ENCODE peak calls at places on chromosomes 6 and 20, in seven cellular contexts. E, A, P, K, H, W and G are unnamed samples.

GRCh38 chr6:44787254-44787844 is 399.8 kb downstream of the CDC5L start:
- DNase-seq in P (no peak), A (no peak), K (no peak), E (no peak), W (no peak), H (no peak), G (no peak)

GRCh38 chr6:41257369-41258195 is 28.9 kb downstream of the TREM1 start:
- DNase-seq in H (peak), E (no peak), A (no peak), K (peak), P (peak), W (no peak), G (peak)

GRCh38 chr6:46684771-46685170 is 2.9 kb upstream of the TDRD6 start:
- DNase-seq in H (peak), K (no peak), E (no peak), A (no peak), W (no peak), P (peak), G (no peak)

GRCh38 chr6:128239898-128240509 is 280.4 kb downstream of the PTPRK start:
- DNase-seq in P (no peak), A (no peak), H (no peak), W (no peak), K (no peak), E (no peak), G (no peak)

GRCh38 chr6:142421285-142422202 is 119.7 kb downstream of the ADGRG6 start:
- DNase-seq in P (peak), E (no peak), H (peak), K (no peak), W (no peak), A (no peak), G (no peak)

GRCh38 chr6:116572162-116572561 is 858 bp downstream of the RWDD1 start:
- DNase-seq in W (no peak), E (peak), A (no peak), P (peak), H (peak), K (peak), G (no peak)

GRCh38 chr20:47133809-47134456 is 222.6 kb downstream of the ZMYND8 start:
- DNase-seq in K (no peak), W (no peak), A (peak), E (no peak), H (peak), P (peak), G (peak)

GRCh38 chr6:88380083-88380482 is 213.9 kb upstream of the CNR1 start:
- DNase-seq in P (peak), A (peak), W (no peak), K (peak), E (no peak), H (peak), G (peak)

GRCh38 chr6:45327956-45328522 is at the start of gene RUNX2:
- DNase-seq in K (no peak), P (peak), H (peak), A (no peak), E (peak), W (peak), G (no peak)

GRCh38 chr6:170089937-170090335 is 200.9 kb downstream of the DLL1 start:
- DNase-seq in A (no peak), H (no peak), P (no peak), E (no peak), W (no peak), K (peak), G (no peak)

GRCh38 chr6:33860706-33861474 is 57.1 kb upstream of the MLN start:
- DNase-seq in H (no peak), W (no peak), P (no peak), E (peak), A (no peak), K (no peak), G (no peak)

GRCh38 chr20:64131406-64131805 is 24.0 kb upstream of the NPBWR2 start:
- DNase-seq in E (no peak), P (peak), W (no peak), K (peak), H (no peak), A (peak), G (peak)

GRCh38 chr20:36571564-36572504 is 1.6 kb upstream of the TGIF2 start:
- DNase-seq in E (no peak), K (no peak), H (no peak), P (no peak), W (peak), A (no peak), G (no peak)

GRCh38 chr20:36573103-36573797 is at the start of gene TGIF2:
- DNase-seq in W (peak), K (peak), H (peak), E (peak), A (peak), P (peak), G (peak)

GRCh38 chr20:36572701-36573102 is 695 bp upstream of the TGIF2 start:
- DNase-seq in E (no peak), K (peak), H (peak), A (peak), W (peak), P (peak), G (peak)

GRCh38 chr20:36573798-36574277 is 441 bp downstream of the TGIF2 start:
- DNase-seq in W (no peak), E (peak), A (no peak), K (peak), H (no peak), P (peak), G (peak)

GRCh38 chr20:36569847-36570429 is 3.5 kb upstream of the TGIF2 start:
- DNase-seq in W (peak), H (no peak), E (no peak), K (no peak), P (peak), A (no peak), G (no peak)
- TF ChIP-seq CTCF in W (no peak), H (no peak), E (no peak), K (no peak), P (no peak), A (no peak), G (no peak)

DNA sequence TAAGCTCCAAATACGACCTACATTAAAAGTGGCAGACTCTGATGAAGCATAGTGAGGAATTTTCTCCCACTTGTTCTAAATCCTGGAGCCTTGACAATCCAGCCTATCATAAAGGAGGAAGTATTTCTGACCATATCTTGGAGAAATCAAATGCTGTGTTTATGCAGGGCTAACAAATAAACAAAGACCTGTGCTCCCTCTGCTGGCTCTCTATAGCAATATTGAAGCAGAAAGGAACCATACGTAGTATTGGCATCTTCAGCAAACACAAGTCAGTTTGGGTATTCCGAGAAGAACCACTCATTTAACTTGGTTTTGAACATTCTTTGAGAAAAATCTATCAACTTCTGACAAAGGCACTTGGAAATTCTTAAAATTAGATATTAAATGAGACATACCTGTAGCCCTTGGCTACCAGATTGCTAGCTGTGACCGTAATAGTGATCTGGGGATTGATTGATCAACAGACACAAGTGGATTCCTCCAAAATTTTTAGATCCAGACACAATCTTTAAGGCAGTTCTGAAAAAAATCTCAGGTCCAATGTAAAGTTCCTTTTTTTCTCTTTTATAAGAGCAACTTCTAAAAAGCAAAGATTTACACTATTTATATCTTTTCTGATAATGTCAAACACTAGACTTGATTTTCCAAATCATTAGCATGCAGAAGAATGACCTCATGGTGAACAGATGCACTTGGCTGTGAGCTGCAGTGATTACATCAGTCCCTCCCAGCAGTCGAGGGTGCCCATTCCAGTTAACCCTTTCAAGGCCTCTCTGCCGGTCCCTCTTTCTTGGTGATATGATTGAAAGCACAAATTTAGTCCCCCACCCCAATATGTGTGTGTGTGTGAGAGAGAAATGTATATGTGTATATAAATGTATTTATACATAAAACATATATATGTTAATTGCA is 40.2 kb downstream of the INSM1 start:
- DNase-seq in W (no peak), E (no peak), A (peak), K (no peak), P (no peak), H (peak), G (no peak)
- TF ChIP-seq CTCF in W (peak), E (peak), A (peak), K (no peak), P (peak), H (peak), G (no peak)

DNA sequence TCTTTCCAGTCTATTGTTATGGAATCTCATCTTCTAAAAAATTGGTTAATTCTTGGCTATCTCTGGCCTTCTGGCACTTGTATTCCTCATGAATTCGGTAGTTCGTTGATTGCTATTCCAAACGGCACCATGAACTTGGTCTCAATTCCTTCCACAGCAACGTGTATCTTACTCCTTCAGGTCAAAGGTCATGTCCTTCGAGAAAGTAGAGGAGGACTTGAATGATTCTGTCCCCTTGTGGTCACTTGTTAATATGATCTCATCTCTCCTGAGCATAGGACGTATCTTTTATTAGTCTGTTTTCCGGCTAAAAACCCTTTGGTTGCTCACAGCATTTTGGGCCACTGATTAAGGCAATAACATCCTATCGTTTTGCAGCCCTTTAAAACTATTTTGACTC is 9.4 kb downstream of the TLDC2 start:
- DNase-seq in H (peak), E (no peak), K (no peak), P (no peak), W (no peak), A (peak), G (no peak)
- TF ChIP-seq CTCF in H (peak), E (no peak), K (no peak), P (peak), W (no peak), A (peak), G (peak)

GRCh38 chr20:49339123-49339522 is 61.3 kb upstream of the ZNFX1 start:
- DNase-seq in W (no peak), K (no peak), E (no peak), A (no peak), H (no peak), P (no peak), G (no peak)

GRCh38 chr20:49337357-49337756 is 59.5 kb upstream of the ZNFX1 start:
- DNase-seq in P (no peak), W (no peak), K (no peak), A (no peak), H (no peak), E (no peak), G (no peak)

GRCh38 chr20:49336786-49337185 is 58.9 kb upstream of the ZNFX1 start:
- DNase-seq in H (no peak), W (no peak), E (no peak), P (no peak), K (no peak), A (no peak), G (no peak)

GRCh38 chr20:49340161-49340966 is 62.5 kb upstream of the ZNFX1 start:
- DNase-seq in W (no peak), A (no peak), E (no peak), H (no peak), P (no peak), K (no peak), G (no peak)

GRCh38 chr20:49338061-49338460 is 60.2 kb upstream of the ZNFX1 start:
- DNase-seq in E (no peak), A (no peak), K (no peak), P (no peak), W (no peak), H (no peak), G (no peak)
- TF ChIP-seq CTCF in E (no peak), A (no peak), K (no peak), P (no peak), W (no peak), H (no peak), G (no peak)

GRCh38 chr6:73129653-73130443 is 95.4 kb downstream of the KHDC1L start:
- DNase-seq in E (peak), A (peak), P (peak), H (peak), W (peak), K (peak), G (peak)

GRCh38 chr6:73131706-73132105 is 93.6 kb downstream of the KHDC1L start:
- DNase-seq in H (peak), K (no peak), E (no peak), A (no peak), P (peak), W (no peak), G (no peak)

GRCh38 chr6:73139681-73140080 is 85.6 kb downstream of the KHDC1L start:
- DNase-seq in W (no peak), K (no peak), A (no peak), P (no peak), H (no peak), E (no peak), G (no peak)

DNA sequence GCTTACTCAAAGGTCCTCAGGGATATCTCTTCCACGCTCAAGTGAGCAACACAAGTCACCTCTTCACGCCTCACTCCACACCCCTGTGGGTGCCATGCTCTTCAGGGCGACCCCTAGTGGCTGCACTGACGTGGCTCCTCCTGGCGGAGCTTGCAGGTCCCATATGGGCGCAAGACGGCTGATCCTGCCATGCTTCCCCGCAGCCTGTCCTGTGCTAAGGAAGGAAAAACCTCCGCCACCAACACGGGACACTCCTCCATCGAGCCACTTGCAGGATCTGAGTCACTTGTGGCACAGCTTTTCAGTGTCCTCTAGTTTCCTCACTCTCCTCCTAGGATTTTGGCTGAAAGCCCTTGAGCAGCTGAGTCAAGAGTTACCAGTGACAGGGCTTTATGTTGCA is 90.7 kb downstream of the KHDC1L start:
- DNase-seq in K (peak), E (peak), A (peak), H (peak), P (no peak), W (peak), G (peak)
- TF ChIP-seq CTCF in K (peak), E (peak), A (no peak), H (peak), P (peak), W (peak), G (peak)

GRCh38 chr6:27157461-27158315 is 89.8 kb upstream of the PRSS16 start:
- DNase-seq in E (no peak), H (peak), K (peak), A (peak), P (peak), W (peak), G (peak)
- TF ChIP-seq CTCF in E (no peak), H (peak), K (peak), A (peak), P (peak), W (peak), G (peak)

GRCh38 chr20:1800777-1801176 is 94.4 kb upstream of the SIRPA start:
- DNase-seq in H (peak), K (no peak), W (no peak), E (no peak), A (peak), P (no peak), G (no peak)
- TF ChIP-seq CTCF in H (peak), K (no peak), W (peak), E (peak), A (peak), P (peak), G (no peak)

DNA sequence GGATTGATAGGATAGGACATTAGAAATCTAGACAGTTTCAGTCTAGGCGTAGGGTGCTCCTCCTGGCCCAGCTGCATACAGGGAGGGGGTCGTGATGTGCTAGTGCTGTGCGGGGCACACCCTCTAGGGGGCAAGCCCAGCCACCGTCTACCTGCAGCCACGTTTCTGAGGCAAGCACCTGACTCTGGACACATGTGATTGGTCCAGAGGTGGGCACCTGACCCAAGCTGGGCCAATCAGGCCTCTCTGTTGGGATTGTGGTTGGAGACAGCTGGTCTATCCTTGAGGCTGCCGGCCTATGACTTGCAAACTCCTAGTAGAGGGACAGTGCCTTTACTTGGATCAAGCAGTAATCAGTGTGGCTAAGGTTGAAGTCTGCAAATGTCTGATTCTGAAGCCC is 317.1 kb downstream of the BMP7 start:
- DNase-seq in P (no peak), A (peak), K (no peak), E (peak), H (no peak), W (peak), G (no peak)
- TF ChIP-seq CTCF in P (no peak), A (no peak), K (no peak), E (peak), H (no peak), W (peak), G (no peak)

GRCh38 chr6:82987416-82987815 is 78.2 kb downstream of the UBE3D start:
- DNase-seq in P (no peak), A (no peak), H (no peak), W (no peak), K (no peak), E (no peak), G (no peak)
- TF ChIP-seq CTCF in P (no peak), A (no peak), H (no peak), W (no peak), K (no peak), E (no peak), G (no peak)